ENCODE peak calls at places on chromosome 19, in ten cellular contexts. G is psoas muscle; K is colonic mucosa; Z is substantia nigra; A is tibial artery; L is CD4-positive, alpha-beta T cell; M is trophoblast cell; B is cardiac muscle cell; Q is tibial nerve; I is breast epithelium. T is an unnamed sample.

GRCh38 chr19:36604656-36605100 is 435 bp upstream of the ZNF382 start:
- DNase-seq in M (peak), I (peak), L (peak), B (peak), Z (no peak), K (peak), Q (no peak), G (peak), A (peak), T (peak)

GRCh38 chr19:50844296-50844935 is 10.3 kb upstream of the KLK3 start:
- DNase-seq in A (no peak), B (no peak), G (no peak), Q (no peak), M (no peak), I (no peak), Z (no peak), L (no peak), K (no peak), T (no peak)

GRCh38 chr19:6744381-6745288 is 5.2 kb downstream of the TRIP10 start:
- DNase-seq in G (peak), B (peak), Z (peak), K (peak), M (peak), I (peak), A (peak), Q (peak), L (no peak), T (peak)

GRCh38 chr19:10625003-10625761 is at the start of gene SLC44A2:
- DNase-seq in G (peak), Z (peak), K (peak), B (peak), L (no peak), Q (peak), I (peak), M (peak), A (peak), T (peak)

GRCh38 chr19:6066661-6067646 is 43.3 kb downstream of the RFX2 start:
- DNase-seq in G (peak), M (peak), Z (no peak), A (peak), K (peak), I (peak), Q (peak), L (no peak), B (peak), T (peak)

GRCh38 chr19:29478578-29479565 is 46.9 kb upstream of the VSTM2B start:
- DNase-seq in B (peak), Q (no peak), I (no peak), L (no peak), M (peak), A (no peak), Z (no peak), G (no peak), K (no peak), T (no peak)

GRCh38 chr19:53947624-53948023 is 15.1 kb upstream of the CACNG8 start:
- DNase-seq in I (no peak), Z (no peak), M (no peak), K (no peak), Q (no peak), G (no peak), L (no peak), B (no peak), A (no peak), T (no peak)

GRCh38 chr19:31436121-31436776 is 87.0 kb upstream of the TSHZ3 start:
- DNase-seq in L (no peak), B (no peak), Z (no peak), K (no peak), I (no peak), A (no peak), M (peak), Q (no peak), G (no peak), T (no peak)

GRCh38 chr19:2289714-2290435 is 7.9 kb upstream of the PEAK3 start:
- DNase-seq in Q (no peak), A (no peak), L (peak), K (peak), I (no peak), Z (no peak), G (peak), M (peak), B (no peak), T (peak)

GRCh38 chr19:16952046-16952445 is 63.2 kb downstream of the F2RL3 start:
- DNase-seq in I (no peak), A (no peak), G (no peak), L (no peak), B (no peak), M (no peak), Z (no peak), K (no peak), Q (no peak), T (no peak)

GRCh38 chr19:3983936-3984583 is 1.2 kb downstream of the EEF2 start:
- DNase-seq in Q (no peak), M (peak), Z (no peak), G (peak), I (peak), B (no peak), A (peak), K (peak), L (no peak), T (no peak)

GRCh38 chr19:2547721-2548120 is 71.8 kb downstream of the GADD45B start:
- DNase-seq in G (no peak), A (no peak), L (no peak), M (no peak), I (no peak), Z (no peak), K (no peak), B (no peak), Q (no peak), T (no peak)

GRCh38 chr19:633068-633785 is at the start of gene POLRMT:
- DNase-seq in Z (peak), L (peak), M (peak), I (peak), G (peak), A (peak), B (peak), K (peak), Q (peak), T (peak)

GRCh38 chr19:1026189-1027019 is at the start of gene CNN2:
- DNase-seq in A (peak), B (peak), G (peak), K (peak), I (peak), Z (no peak), M (peak), L (no peak), Q (peak), T (peak)

GRCh38 chr19:10874019-10874418 is 2.7 kb downstream of the CARM1 start:
- DNase-seq in I (no peak), G (no peak), B (no peak), M (peak), K (peak), A (no peak), L (no peak), Q (no peak), Z (no peak), T (no peak)

GRCh38 chr19:11944656-11945055 is 19.7 kb downstream of the ZNF700 start:
- DNase-seq in B (no peak), G (no peak), K (no peak), M (peak), L (no peak), Q (no peak), A (no peak), I (no peak), Z (no peak), T (no peak)

GRCh38 chr19:48842744-48843162 is 6.5 kb upstream of the HSD17B14 start:
- DNase-seq in A (no peak), I (no peak), L (peak), G (no peak), M (peak), Q (no peak), Z (no peak), K (peak), B (peak), T (no peak)

GRCh38 chr19:7874080-7874856 is at the start of gene PRR36:
- DNase-seq in K (no peak), B (peak), Q (no peak), M (peak), Z (no peak), A (no peak), I (peak), L (no peak), G (no peak), T (no peak)

GRCh38 chr19:46287585-46287984 is 9.3 kb upstream of the HIF3A start:
- DNase-seq in A (no peak), Z (no peak), B (no peak), L (no peak), I (no peak), G (no peak), M (no peak), K (no peak), Q (no peak), T (no peak)

GRCh38 chr19:46291829-46292228 is 5.0 kb upstream of the HIF3A start:
- DNase-seq in Q (no peak), B (no peak), L (no peak), I (no peak), M (no peak), A (no peak), K (no peak), Z (no peak), G (no peak), T (no peak)

GRCh38 chr19:46284635-46285034 is 12.2 kb upstream of the HIF3A start:
- DNase-seq in L (no peak), A (no peak), B (no peak), Q (no peak), K (no peak), Z (no peak), I (no peak), M (no peak), G (no peak), T (no peak)

GRCh38 chr19:46289724-46290619 is 6.9 kb upstream of the HIF3A start:
- DNase-seq in B (no peak), K (no peak), I (no peak), Q (no peak), M (no peak), Z (no peak), L (no peak), G (no peak), A (no peak), T (no peak)

GRCh38 chr19:46288896-46289588 is 7.8 kb upstream of the HIF3A start:
- DNase-seq in M (no peak), B (peak), A (peak), Z (no peak), G (no peak), Q (no peak), K (no peak), L (no peak), I (no peak), T (peak)
- H3K27ac ChIP-seq in M (no peak), B (no peak), A (peak), Z (no peak), G (no peak), Q (no peak), K (no peak), L (no peak), I (no peak), T (peak)

DNA sequence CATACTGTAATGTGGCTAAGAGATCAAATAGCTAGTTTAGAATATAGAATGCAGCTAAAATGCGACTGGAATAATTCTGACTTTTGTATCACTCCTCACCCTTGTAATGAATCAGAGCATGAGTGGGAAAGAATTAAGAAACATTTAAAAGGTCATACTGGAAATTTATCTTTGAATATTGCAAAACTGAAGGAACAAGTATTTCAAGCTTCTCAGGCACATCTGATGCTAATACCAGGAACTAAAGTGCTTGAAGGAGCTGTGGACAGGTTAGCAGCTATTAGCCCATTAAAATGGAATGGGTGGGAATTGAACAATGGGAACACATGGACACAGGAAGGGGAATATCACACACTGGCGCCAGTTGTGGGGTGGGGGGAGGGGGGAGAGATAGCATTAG is 144.2 kb upstream of the ZNF91 start:
- DNase-seq in K (no peak), M (peak), B (no peak), G (no peak), Z (no peak), Q (no peak), L (no peak), I (no peak), A (no peak), T (no peak)
- H3K27ac ChIP-seq in K (no peak), M (no peak), B (no peak), G (no peak), Z (no peak), Q (no peak), L (no peak), I (no peak), A (no peak), T (no peak)

DNA sequence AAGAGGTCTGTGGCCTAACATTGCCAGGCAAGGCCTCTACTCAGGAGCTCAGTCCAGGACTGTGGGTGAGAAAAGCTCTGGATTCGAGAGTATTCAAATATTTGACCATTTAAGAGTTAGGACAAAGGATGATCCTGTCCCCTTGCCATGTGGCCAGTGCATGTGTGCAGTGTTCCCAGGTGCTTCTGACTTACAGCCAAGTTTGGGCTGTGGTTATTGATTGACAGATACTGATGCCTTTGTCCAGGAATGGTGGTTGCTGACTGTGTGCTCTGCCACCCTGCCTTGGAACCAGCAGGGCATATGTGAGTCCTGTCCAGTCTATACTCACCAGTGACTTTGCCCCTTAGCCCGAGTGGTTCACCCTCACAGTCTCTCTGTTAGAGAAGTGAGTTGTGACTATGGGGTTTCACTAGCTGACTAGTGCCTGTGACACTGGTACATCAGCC is 51.9 kb downstream of the GARRE1 start:
- DNase-seq in Q (no peak), K (peak), L (no peak), I (no peak), B (no peak), G (no peak), Z (no peak), M (no peak), A (no peak), T (no peak)
- H3K27ac ChIP-seq in Q (peak), K (peak), L (no peak), I (peak), B (peak), G (peak), Z (peak), M (no peak), A (peak), T (peak)

GRCh38 chr19:15195987-15196682 is 4.7 kb downstream of the NOTCH3 start:
- DNase-seq in B (peak), I (peak), K (peak), L (no peak), G (no peak), M (peak), A (peak), Z (no peak), Q (no peak), T (no peak)
- H3K27ac ChIP-seq in B (no peak), I (peak), K (no peak), L (no peak), G (no peak), M (peak), A (peak), Z (no peak), Q (peak), T (peak)

GRCh38 chr19:45136507-45137178 is 24.1 kb downstream of the NKPD1 start:
- DNase-seq in K (no peak), G (no peak), L (no peak), Z (no peak), Q (no peak), M (no peak), B (no peak), A (no peak), I (no peak), T (no peak)
- H3K27ac ChIP-seq in K (no peak), G (peak), L (no peak), Z (peak), Q (no peak), M (no peak), B (peak), A (no peak), I (no peak), T (peak)

DNA sequence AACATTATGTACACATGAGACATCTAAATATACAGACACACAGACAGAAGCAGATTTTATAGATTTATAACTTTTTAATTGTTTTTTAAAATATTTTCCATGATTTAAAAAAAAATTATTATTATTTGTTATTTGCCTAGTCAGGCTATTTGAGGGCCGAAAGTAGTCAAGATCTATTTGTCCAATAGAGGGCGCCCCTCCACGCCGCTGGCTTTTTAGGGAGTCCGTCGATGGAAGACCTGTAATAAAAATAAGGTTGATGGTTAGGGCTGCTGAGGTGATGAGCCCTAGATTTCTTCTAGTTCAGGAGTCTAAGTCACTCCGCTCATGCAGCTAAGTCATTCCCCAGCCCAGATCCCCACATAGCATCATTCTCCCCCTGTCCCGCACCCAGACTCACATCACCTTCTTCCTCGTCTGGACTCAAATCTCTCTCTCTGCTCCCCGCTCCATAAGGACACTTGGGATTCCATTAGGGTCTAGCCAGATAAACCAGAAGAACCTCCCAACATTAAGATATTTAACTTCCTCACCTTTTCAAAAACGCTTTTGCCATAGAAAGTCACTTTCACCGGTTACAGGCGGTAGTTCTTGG is 33.9 kb upstream of the CEACAM21 start:
- DNase-seq in G (peak), M (peak), A (no peak), L (peak), B (peak), Z (no peak), K (peak), Q (peak), I (no peak), T (peak)
- H3K27ac ChIP-seq in G (no peak), M (no peak), A (no peak), L (no peak), B (no peak), Z (no peak), K (no peak), Q (no peak), I (no peak), T (no peak)